ENCODE peak calls at places on chromosome 18, in four cellular contexts. M, F, J and W are unnamed samples.

GRCh38 chr18:79569720-79570119 is 109.9 kb upstream of the CTDP1 start:
- DNase-seq in M (no peak), F (no peak), J (no peak), W (no peak)

GRCh38 chr18:59423251-59423650 is 64.2 kb upstream of the LMAN1 start:
- DNase-seq in M (no peak), F (no peak), J (no peak), W (no peak)

GRCh38 chr18:72700961-72701710 is 157.0 kb upstream of the CBLN2 start:
- DNase-seq in M (no peak), F (peak), J (no peak), W (peak)

GRCh38 chr18:43396266-43396665 is 119.0 kb upstream of the SYT4 start:
- DNase-seq in M (no peak), F (no peak), J (no peak), W (peak)

GRCh38 chr18:48031011-48031480 is 100.6 kb upstream of the SMAD2 start:
- DNase-seq in M (peak), F (peak), J (no peak), W (peak)

GRCh38 chr18:74303936-74304335 is 11.7 kb upstream of the C18orf63 start:
- DNase-seq in M (no peak), F (no peak), J (no peak), W (no peak)

GRCh38 chr18:55396267-55396905 is 191.6 kb downstream of the TCF4 start:
- DNase-seq in M (no peak), F (no peak), J (no peak), W (no peak)

GRCh38 chr18:73693091-73693490 is 454.5 kb downstream of the FBXO15 start:
- DNase-seq in M (no peak), F (no peak), J (no peak), W (no peak)

GRCh38 chr18:8826971-8827370 is 121.6 kb downstream of the MTCL1 start:
- DNase-seq in M (no peak), F (no peak), J (no peak), W (no peak)

GRCh38 chr18:23856466-23857175 is 157.9 kb upstream of the TTC39C start:
- DNase-seq in M (peak), F (no peak), J (no peak), W (no peak)

GRCh38 chr18:50183556-50183955 is 11.4 kb downstream of the MYO5B start:
- DNase-seq in M (no peak), F (peak), J (no peak), W (no peak)

GRCh38 chr18:57223160-57223870 is 76.4 kb downstream of the BOD1L2 start:
- DNase-seq in M (no peak), F (no peak), J (no peak), W (no peak)

GRCh38 chr18:74281011-74281638 is 10.6 kb downstream of the CYB5A start:
- DNase-seq in M (peak), F (no peak), J (no peak), W (no peak)

GRCh38 chr18:67951166-67951565 is 434.6 kb upstream of the DSEL start:
- DNase-seq in M (no peak), F (no peak), J (no peak), W (no peak)

GRCh38 chr18:3251963-3252277 is 4.3 kb downstream of the MYL12A start:
- DNase-seq in M (no peak), F (no peak), J (no peak), W (no peak)

GRCh38 chr18:68301436-68301835 is 413.5 kb downstream of the TMX3 start:
- DNase-seq in M (no peak), F (no peak), J (no peak), W (no peak)

GRCh38 chr18:32349728-32350395 is 120.8 kb downstream of the GAREM1 start:
- DNase-seq in M (no peak), F (no peak), J (no peak), W (no peak)

GRCh38 chr18:32759768-32760167 is 13.1 kb downstream of the KLHL14 start:
- DNase-seq in M (no peak), F (no peak), J (no peak), W (no peak)

GRCh38 chr18:2338601-2339000 is 232.7 kb downstream of the METTL4 start:
- DNase-seq in M (no peak), F (no peak), J (no peak), W (no peak)

GRCh38 chr18:31042068-31042390 is 513 bp downstream of the DSC3 start:
- DNase-seq in M (no peak), F (no peak), J (no peak), W (no peak)

GRCh38 chr18:34837769-34838194 is 127.7 kb downstream of the DTNA start:
- DNase-seq in M (no peak), F (no peak), J (no peak), W (no peak)

GRCh38 chr18:35605686-35606417 is 24.3 kb downstream of the GALNT1 start:
- DNase-seq in M (no peak), F (peak), J (no peak), W (no peak)

GRCh38 chr18:59820663-59821062 is 79.1 kb upstream of the PMAIP1 start:
- DNase-seq in M (no peak), F (no peak), J (no peak), W (no peak)

GRCh38 chr18:22169011-22169888 is at the start of gene GATA6:
- DNase-seq in M (peak), F (peak), J (no peak), W (peak)

GRCh38 chr18:57956495-57956894 is 87.5 kb upstream of the NEDD4L start:
- DNase-seq in M (no peak), F (no peak), J (no peak), W (no peak)

DNA sequence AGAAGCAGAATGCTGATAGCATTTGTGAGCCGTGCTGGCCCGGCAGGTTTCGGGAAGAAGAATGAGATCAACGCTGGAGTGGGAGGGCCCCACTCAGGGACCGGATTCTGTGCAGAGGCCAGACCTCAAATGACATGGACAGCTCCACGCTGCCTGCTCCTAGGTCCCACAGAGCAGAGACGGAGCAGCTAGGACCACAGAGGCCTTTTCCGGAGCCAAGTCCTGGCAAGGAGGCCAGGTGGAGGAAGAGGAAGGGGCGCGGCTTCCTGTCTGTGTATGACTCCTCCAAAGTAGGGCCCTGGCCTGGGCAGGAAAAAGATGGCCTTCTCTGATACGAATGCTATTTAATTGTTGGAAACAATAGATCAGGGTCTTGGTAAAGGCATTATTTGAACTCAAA is 139.9 kb downstream of the LRRC30 start:
- DNase-seq in M (no peak), F (no peak), J (no peak), W (no peak)
- TF ChIP-seq NRF1 in M (no peak), F (no peak), J (no peak), W (no peak)

GRCh38 chr18:36652503-36652902 is 176.3 kb downstream of the TPGS2 start:
- DNase-seq in M (no peak), F (no peak), J (no peak), W (no peak)

GRCh38 chr18:36650206-36650605 is 178.6 kb downstream of the TPGS2 start:
- DNase-seq in M (no peak), F (no peak), J (no peak), W (no peak)

GRCh38 chr18:36650906-36651305 is 177.9 kb downstream of the TPGS2 start:
- DNase-seq in M (no peak), F (no peak), J (no peak), W (no peak)

GRCh38 chr18:36648803-36649202 is 180.0 kb downstream of the TPGS2 start:
- DNase-seq in M (no peak), F (no peak), J (no peak), W (no peak)

GRCh38 chr18:36649205-36649604 is 179.6 kb downstream of the TPGS2 start:
- DNase-seq in M (no peak), F (no peak), J (no peak), W (no peak)
- TF ChIP-seq NRF1 in M (no peak), F (no peak), J (no peak), W (no peak)

DNA sequence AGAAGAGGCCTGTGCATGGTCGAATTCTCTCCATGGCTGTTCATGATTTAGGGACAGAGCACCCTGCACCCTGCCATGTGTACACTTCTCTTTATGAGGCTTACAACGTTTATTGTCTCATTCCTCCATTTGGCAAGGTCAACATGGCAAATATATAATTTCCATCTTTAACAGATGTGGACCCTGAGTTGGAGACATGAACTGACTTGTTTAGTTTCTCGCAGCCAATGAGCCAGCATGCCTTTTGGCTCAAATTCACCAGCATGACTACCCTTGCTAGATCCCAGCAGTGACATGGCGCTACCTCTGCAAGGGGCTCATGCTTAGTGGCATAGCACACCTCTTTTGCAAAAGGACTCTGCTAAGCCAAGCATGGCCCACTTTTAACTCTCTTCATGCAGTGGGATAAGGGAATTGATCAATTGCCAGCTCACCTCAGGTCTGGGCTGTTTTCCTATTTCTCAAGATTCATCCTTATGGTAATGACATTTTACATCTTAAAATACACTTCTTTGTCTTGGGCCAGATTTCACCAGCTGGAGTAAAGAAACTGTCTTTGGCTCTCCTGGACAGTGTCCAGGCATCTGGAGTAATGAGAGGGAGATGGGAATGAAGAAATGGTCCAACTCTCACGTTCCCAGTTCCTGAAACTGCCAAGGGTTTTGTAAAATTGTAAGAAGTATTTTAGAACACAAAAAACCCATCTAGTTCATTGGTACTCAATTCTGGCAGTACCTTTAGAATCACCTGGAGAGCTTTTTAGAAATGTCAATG is 159.6 kb downstream of the SETBP1 start:
- DNase-seq in M (no peak), F (no peak), J (no peak), W (no peak)
- TF ChIP-seq NRF1 in M (no peak), F (no peak), J (no peak), W (no peak)

GRCh38 chr18:51957001-51957400 is 383.0 kb upstream of the DCC start:
- DNase-seq in M (no peak), F (no peak), J (no peak), W (no peak)
- TF ChIP-seq NRF1 in M (no peak), F (no peak), J (no peak), W (no peak)

GRCh38 chr18:25827961-25828561 is 262.4 kb downstream of the SS18 start:
- DNase-seq in M (no peak), F (no peak), J (no peak), W (peak)

GRCh38 chr18:25834061-25834460 is 256.4 kb downstream of the SS18 start:
- DNase-seq in M (no peak), F (no peak), J (no peak), W (no peak)

GRCh38 chr18:25831226-25831828 is 259.1 kb downstream of the SS18 start:
- DNase-seq in M (no peak), F (no peak), J (no peak), W (no peak)

GRCh38 chr18:25830787-25831186 is 259.6 kb downstream of the SS18 start:
- DNase-seq in M (no peak), F (no peak), J (no peak), W (no peak)

GRCh38 chr18:25832008-25832604 is 258.3 kb downstream of the SS18 start:
- DNase-seq in M (peak), F (peak), J (no peak), W (peak)
- TF ChIP-seq NRF1 in M (no peak), F (no peak), J (no peak), W (no peak)

GRCh38 chr18:12423820-12424219 is 16.1 kb downstream of the PRELID3A start:
- DNase-seq in M (no peak), F (no peak), J (no peak), W (no peak)
- TF ChIP-seq NRF1 in M (no peak), F (no peak), J (no peak), W (no peak)

GRCh38 chr18:1092228-1092627 is 187.6 kb downstream of the ADCYAP1 start:
- DNase-seq in M (peak), F (peak), J (no peak), W (no peak)
- TF ChIP-seq NRF1 in M (no peak), F (no peak), J (no peak), W (no peak)

DNA sequence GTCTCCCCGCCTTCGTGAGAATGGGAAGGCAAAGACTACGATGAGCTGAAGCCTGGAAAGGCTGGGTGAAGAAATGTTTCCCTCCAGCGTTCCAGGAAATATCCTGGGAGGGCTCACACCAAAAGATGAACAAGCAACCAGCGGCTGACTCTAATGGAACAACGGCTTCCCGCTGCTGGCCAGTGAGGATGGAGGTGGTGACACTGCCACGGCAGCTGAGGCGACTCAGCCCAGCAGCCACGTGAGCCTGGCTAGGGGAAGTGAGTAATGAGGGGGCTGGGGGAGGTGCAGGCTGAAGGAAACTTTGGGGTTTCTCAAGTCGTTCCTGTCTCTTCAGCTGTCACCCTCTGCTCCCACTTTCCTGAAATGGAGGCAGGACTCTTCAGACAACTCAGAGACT is 105.0 kb upstream of the SMAD7 start:
- DNase-seq in M (no peak), F (peak), J (peak), W (no peak)
- TF ChIP-seq NRF1 in M (no peak), F (no peak), J (no peak), W (no peak)

GRCh38 chr18:75456277-75456676 is 28.8 kb upstream of the SMIM21 start:
- DNase-seq in M (no peak), F (no peak), J (no peak), W (no peak)
- TF ChIP-seq NRF1 in M (no peak), F (no peak), J (no peak), W (no peak)